ENCODE peak calls at places on chromosomes 16 and 17, in ten cellular contexts. K is heart left ventricle, X is suprapubic skin, B is Peyer's patch, I is neuronal stem cell, Y is A549, O is colonic mucosa, D is sigmoid colon, N is prostate gland, C is GM23338. J is an unnamed sample. For H3K4me1, the result is how much of the 10 kb centered on the place peaks cover.

GRCh38 chr16:81468269-81468902 is 23.8 kb downstream of the CMIP start:
- DNase-seq in B (no peak), I (no peak), C (no peak), K (no peak), Y (no peak), N (no peak), X (no peak), O (no peak), D (no peak), J (no peak)

GRCh38 chr16:85553436-85554113 is 59.5 kb upstream of the GSE1 start:
- DNase-seq in D (no peak), N (no peak), C (peak), Y (peak), I (peak), O (peak), K (peak), X (no peak), B (peak), J (no peak)

GRCh38 chr17:35432176-35433074 is at the start of gene SLFN12:
- DNase-seq in B (no peak), X (no peak), D (peak), N (no peak), O (peak), I (peak), K (peak), C (peak), Y (no peak), J (no peak)

GRCh38 chr16:10625595-10626357 is 45.4 kb upstream of the EMP2 start:
- DNase-seq in C (no peak), X (no peak), D (no peak), I (no peak), O (no peak), K (no peak), B (no peak), Y (peak), N (no peak), J (no peak)

GRCh38 chr17:13410874-13411273 is 190.9 kb downstream of the HS3ST3A1 start:
- DNase-seq in N (peak), B (no peak), O (no peak), I (no peak), Y (no peak), C (no peak), K (peak), X (no peak), D (no peak), J (no peak)

GRCh38 chr17:17877548-17878358 is 41.0 kb upstream of the SREBF1 start:
- DNase-seq in K (peak), I (peak), X (no peak), D (peak), B (no peak), C (peak), O (peak), Y (no peak), N (peak), J (peak)

GRCh38 chr17:73760186-73760758 is 116.0 kb upstream of the SDK2 start:
- DNase-seq in B (no peak), N (no peak), O (no peak), I (no peak), X (no peak), K (no peak), Y (no peak), C (peak), D (no peak), J (no peak)

GRCh38 chr16:66850115-66850815 is 6.1 kb downstream of the CA7 start:
- DNase-seq in D (no peak), C (no peak), B (no peak), X (no peak), O (no peak), Y (no peak), I (no peak), N (no peak), K (no peak), J (no peak)

GRCh38 chr16:3945751-3946603 is 65.5 kb upstream of the CREBBP start:
- DNase-seq in D (no peak), B (no peak), X (peak), I (no peak), Y (peak), O (no peak), K (peak), N (peak), C (peak), J (no peak)

GRCh38 chr17:31888124-31888523 is 13.4 kb downstream of the UTP6 start:
- DNase-seq in K (peak), Y (no peak), N (no peak), X (no peak), B (no peak), D (no peak), C (no peak), I (no peak), O (no peak), J (no peak)

GRCh38 chr16:13186813-13187212 is 285.4 kb downstream of the SHISA9 start:
- DNase-seq in X (no peak), C (peak), K (no peak), B (no peak), I (no peak), D (no peak), O (no peak), N (no peak), Y (no peak), J (no peak)

GRCh38 chr16:11475896-11476630 is 110.7 kb downstream of the LITAF start:
- DNase-seq in Y (no peak), X (no peak), C (no peak), D (no peak), K (no peak), O (no peak), I (no peak), B (no peak), N (no peak), J (no peak)

GRCh38 chr16:88558457-88559442 is 11.5 kb upstream of the ZC3H18 start:
- DNase-seq in X (no peak), N (peak), Y (peak), O (peak), I (no peak), K (peak), B (peak), D (peak), C (peak), J (no peak)

GRCh38 chr17:64994281-64994680 is 62.3 kb downstream of the GNA13 start:
- DNase-seq in B (no peak), O (no peak), K (no peak), Y (no peak), I (no peak), C (no peak), D (no peak), X (no peak), N (no peak), J (no peak)
- H3K27ac ChIP-seq in B (no peak), O (no peak), K (no peak), Y (no peak), I (no peak), C (no peak), D (no peak), X (no peak), N (no peak), J (no peak)

GRCh38 chr17:76816590-76817135 is 51.5 kb upstream of the MGAT5B start:
- DNase-seq in X (no peak), D (no peak), K (no peak), Y (peak), C (peak), B (no peak), I (peak), N (peak), O (no peak), J (no peak)

GRCh38 chr17:76824103-76824502 is 44.1 kb upstream of the MGAT5B start:
- DNase-seq in B (no peak), O (no peak), I (no peak), Y (no peak), K (no peak), C (no peak), N (no peak), X (no peak), D (no peak), J (no peak)

GRCh38 chr17:76820523-76820922 is 47.7 kb upstream of the MGAT5B start:
- DNase-seq in O (no peak), N (no peak), C (no peak), Y (no peak), X (no peak), B (no peak), K (no peak), D (no peak), I (no peak), J (no peak)

GRCh38 chr17:76822184-76822778 is 45.9 kb upstream of the MGAT5B start:
- DNase-seq in C (no peak), X (no peak), Y (no peak), I (no peak), O (no peak), B (no peak), N (no peak), K (no peak), D (no peak), J (no peak)

GRCh38 chr17:76820039-76820438 is 48.2 kb upstream of the MGAT5B start:
- DNase-seq in D (no peak), O (no peak), B (no peak), K (no peak), X (no peak), N (no peak), Y (no peak), C (no peak), I (no peak), J (no peak)
- H3K4me1 ChIP-seq in D (under half), O (under half), B (under half), K (under half), X (under half), N (under half), Y (under half), C (under half), I (under half), J (under half)

GRCh38 chr17:50767030-50767429 is 288 bp downstream of the ANKRD40CL start:
- DNase-seq in D (no peak), O (peak), K (no peak), X (no peak), B (peak), Y (no peak), C (no peak), I (no peak), N (no peak), J (no peak)
- H3K4me3 ChIP-seq in D (no peak), O (peak), K (no peak), X (no peak), B (peak), Y (no peak), C (no peak), I (no peak), N (no peak), J (no peak)

GRCh38 chr17:47830396-47830907 is 889 bp downstream of the MRPL10 start:
- DNase-seq in B (no peak), X (no peak), I (no peak), K (no peak), Y (no peak), C (no peak), O (peak), D (no peak), N (no peak), J (no peak)
- H3K27ac ChIP-seq in B (peak), X (peak), I (no peak), K (peak), Y (peak), C (no peak), O (peak), D (peak), N (peak), J (peak)

GRCh38 chr17:39143552-39144093 is 7.8 kb downstream of the PLXDC1 start:
- DNase-seq in C (no peak), B (no peak), O (peak), K (peak), X (no peak), Y (no peak), I (no peak), D (peak), N (no peak), J (no peak)

GRCh38 chr17:39141294-39141693 is 10.1 kb downstream of the PLXDC1 start:
- DNase-seq in N (no peak), B (no peak), D (no peak), I (no peak), K (no peak), O (no peak), X (no peak), Y (no peak), C (no peak), J (no peak)

GRCh38 chr17:39144414-39144813 is 7.0 kb downstream of the PLXDC1 start:
- DNase-seq in B (peak), I (no peak), X (peak), C (no peak), N (peak), K (peak), O (peak), Y (no peak), D (peak), J (peak)

GRCh38 chr17:39139561-39139960 is 11.9 kb downstream of the PLXDC1 start:
- DNase-seq in I (no peak), Y (no peak), B (no peak), N (no peak), K (no peak), C (no peak), D (no peak), O (no peak), X (no peak), J (no peak)

GRCh38 chr17:39141915-39142664 is 9.3 kb downstream of the PLXDC1 start:
- DNase-seq in O (no peak), D (no peak), K (no peak), C (no peak), Y (no peak), N (no peak), X (no peak), B (no peak), I (no peak), J (no peak)
- H3K4me1 ChIP-seq in O (under half), D (under half), K (under half), C (under half), Y (under half), N (under half), X (under half), B (under half), I (under half), J (under half)

DNA sequence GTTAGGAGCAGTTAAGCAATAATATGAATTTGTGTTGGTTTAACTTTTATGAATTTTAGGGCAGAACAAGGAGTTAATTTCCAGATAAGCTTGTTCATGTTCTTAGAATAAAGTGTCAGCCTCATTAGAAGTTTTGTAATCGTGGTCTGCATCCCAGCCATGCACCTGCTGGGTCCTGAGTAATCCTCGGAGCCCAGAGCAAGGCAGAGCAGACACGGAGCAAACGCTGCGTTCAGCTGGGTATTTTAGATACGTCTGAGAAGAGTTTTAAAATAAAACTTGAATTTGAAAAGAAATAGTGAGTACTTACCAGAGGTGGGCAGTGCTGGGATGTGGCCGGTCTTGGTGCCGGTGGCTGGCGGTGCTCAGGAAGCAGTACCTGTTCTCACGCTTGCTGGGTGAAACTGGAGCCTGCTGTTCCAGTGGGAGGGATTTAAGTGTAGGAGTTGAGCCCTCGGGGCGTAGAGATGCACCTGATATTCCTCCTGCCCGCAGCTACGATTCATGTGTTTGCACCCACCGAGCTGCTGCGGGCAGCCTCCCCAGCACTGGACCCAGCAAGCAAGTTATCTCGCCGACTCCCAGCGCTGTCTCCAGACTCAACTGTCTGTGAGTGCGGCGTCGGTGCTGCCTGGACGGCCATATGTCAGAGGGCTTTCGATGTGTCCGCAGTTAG is at the start of gene ZNF750:
- DNase-seq in N (peak), K (no peak), Y (no peak), X (no peak), C (peak), O (no peak), I (no peak), B (no peak), D (peak), J (no peak)
- H3K4me3 ChIP-seq in N (peak), K (no peak), Y (no peak), X (peak), C (no peak), O (no peak), I (no peak), B (no peak), D (no peak), J (no peak)

DNA sequence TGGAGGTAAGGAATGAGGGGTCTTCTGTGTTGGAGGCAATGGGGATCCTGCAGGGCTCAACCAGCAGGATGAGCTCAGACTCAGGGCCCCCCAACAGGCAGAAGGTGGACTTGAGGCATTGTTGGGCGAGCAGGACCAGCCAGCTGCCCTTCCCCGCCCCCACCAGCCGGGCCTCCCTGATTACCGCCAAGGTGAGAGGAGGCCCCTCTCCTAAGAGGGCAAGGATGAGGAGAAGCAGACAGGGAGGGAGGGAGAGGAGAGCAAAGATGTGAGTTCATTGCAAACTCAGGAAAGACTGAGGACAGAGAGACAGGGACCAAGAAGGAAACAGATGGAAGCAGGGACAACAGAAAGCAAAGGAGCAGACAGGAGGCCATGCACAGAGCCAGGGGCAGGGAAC is 272.8 kb upstream of the XYLT1 start:
- DNase-seq in D (no peak), C (no peak), X (no peak), K (no peak), O (no peak), N (no peak), I (no peak), B (no peak), Y (no peak), J (no peak)
- H3K27ac ChIP-seq in D (peak), C (no peak), X (no peak), K (no peak), O (no peak), N (no peak), I (no peak), B (no peak), Y (no peak), J (no peak)

J was measured in ascending aorta.